ENCODE peak calls at places on chromosomes 13 and 19, in nine cellular contexts. M, Z, U, Y, T, E, O, V and D are unnamed samples.

GRCh38 chr13:95756072-95756471 is 79.1 kb downstream of the DNAJC3 start:
- DNase-seq in V (no peak), Z (no peak), U (peak), E (no peak), O (no peak), T (no peak), M (no peak), Y (no peak), D (no peak)

GRCh38 chr13:89565711-89566110 is 1781.8 kb upstream of the MIR17HG start:
- DNase-seq in M (no peak), O (no peak), E (no peak), T (no peak), Z (no peak), Y (no peak), V (no peak), U (no peak), D (no peak)

GRCh38 chr19:4911314-4911713 is 2.0 kb downstream of the UHRF1 start:
- DNase-seq in M (no peak), Z (no peak), E (peak), O (no peak), V (no peak), T (peak), Y (no peak), U (no peak), D (peak)

GRCh38 chr13:109586509-109587346 is 199.7 kb downstream of the IRS2 start:
- DNase-seq in M (no peak), E (no peak), Y (no peak), T (no peak), U (no peak), V (no peak), O (no peak), Z (no peak), D (no peak)

GRCh38 chr19:6234527-6234926 is 45.2 kb downstream of the MLLT1 start:
- DNase-seq in T (no peak), Y (no peak), O (no peak), U (no peak), Z (no peak), E (no peak), V (no peak), M (no peak), D (no peak)

GRCh38 chr13:89380101-89380500 is 1708.9 kb downstream of the SLITRK5 start:
- DNase-seq in U (no peak), V (no peak), Y (no peak), E (peak), T (no peak), Z (peak), O (no peak), M (no peak), D (no peak)

GRCh38 chr13:112943309-112944125 is 25.5 kb upstream of the MCF2L start:
- DNase-seq in V (peak), Z (no peak), E (peak), M (peak), U (no peak), T (peak), O (peak), Y (no peak), D (no peak)

GRCh38 chr19:21505459-21506393 is at the start of gene ZNF429:
- DNase-seq in U (peak), Z (peak), Y (peak), M (peak), O (peak), E (peak), T (peak), V (peak), D (peak)

GRCh38 chr19:27794444-27795042 is 1418.4 kb downstream of the UQCRFS1 start:
- DNase-seq in E (peak), U (peak), O (peak), Z (no peak), M (no peak), Y (no peak), V (no peak), T (peak), D (no peak)

GRCh38 chr19:51398096-51398704 is 7.8 kb upstream of the C19orf84 start:
- DNase-seq in Z (no peak), V (no peak), O (no peak), M (no peak), Y (no peak), E (no peak), U (peak), T (peak), D (peak)

GRCh38 chr19:47679922-47680857 is 33.0 kb upstream of the EHD2 start:
- DNase-seq in E (no peak), M (no peak), Z (no peak), T (no peak), U (no peak), V (no peak), Y (no peak), O (no peak), D (no peak)

GRCh38 chr19:843836-844299 is 3.1 kb downstream of the PRTN3 start:
- DNase-seq in V (no peak), M (no peak), Z (no peak), U (no peak), T (no peak), Y (no peak), O (no peak), E (no peak), D (no peak)

GRCh38 chr19:39212377-39212742 is 8.3 kb upstream of the SYCN start:
- DNase-seq in Z (peak), M (no peak), O (peak), E (no peak), V (peak), U (peak), T (peak), Y (no peak), D (no peak)

GRCh38 chr13:113489171-113489548 is 1.4 kb downstream of the DCUN1D2 start:
- DNase-seq in U (no peak), Y (no peak), O (no peak), V (no peak), Z (no peak), E (no peak), T (no peak), M (no peak), D (no peak)

GRCh38 chr19:991174-991931 is 7.2 kb downstream of the WDR18 start:
- DNase-seq in Z (no peak), Y (no peak), U (peak), E (no peak), V (no peak), T (peak), O (peak), M (no peak), D (no peak)

GRCh38 chr13:102642475-102642874 is 45.7 kb downstream of the TPP2 start:
- DNase-seq in Y (no peak), O (no peak), V (no peak), T (peak), M (no peak), E (peak), Z (peak), U (peak), D (no peak)

GRCh38 chr19:18669883-18670282 is 13.6 kb upstream of the CRTC1 start:
- DNase-seq in O (no peak), Z (no peak), V (no peak), Y (no peak), T (no peak), M (no peak), U (no peak), E (no peak), D (no peak)

GRCh38 chr19:1864480-1865171 is 1.2 kb upstream of the KLF16 start:
- DNase-seq in E (no peak), O (peak), Y (no peak), Z (peak), V (peak), M (peak), T (peak), U (peak), D (no peak)

GRCh38 chr13:112973577-112973951 is 4.5 kb downstream of the MCF2L start:
- DNase-seq in Z (no peak), U (no peak), E (no peak), M (no peak), T (no peak), O (no peak), V (no peak), Y (no peak), D (no peak)

GRCh38 chr19:41915248-41916032 is 12.8 kb downstream of the ERFL start:
- DNase-seq in E (no peak), V (no peak), T (no peak), Z (no peak), U (no peak), Y (no peak), O (no peak), M (no peak), D (no peak)

GRCh38 chr13:106348032-106348431 is 187.4 kb downstream of the EFNB2 start:
- DNase-seq in Y (no peak), T (peak), O (no peak), Z (no peak), M (no peak), E (peak), V (no peak), U (peak), D (no peak)

GRCh38 chr13:21453352-21454089 is 5.6 kb downstream of the ZDHHC20 start:
- DNase-seq in M (no peak), U (peak), Z (no peak), Y (no peak), T (no peak), V (no peak), E (no peak), O (no peak), D (no peak)

GRCh38 chr13:35549481-35549880 is 73.0 kb upstream of the MAB21L1 start:
- DNase-seq in V (no peak), O (no peak), E (peak), M (no peak), Y (no peak), T (peak), Z (no peak), U (peak), D (no peak)

GRCh38 chr19:36136975-36137686 is 2.7 kb upstream of the CAPNS1 start:
- DNase-seq in V (no peak), E (peak), Z (peak), Y (no peak), O (no peak), M (no peak), T (peak), U (peak), D (no peak)

GRCh38 chr13:66114127-66114526 is 1116.0 kb downstream of the PCDH9 start:
- DNase-seq in T (peak), E (no peak), O (no peak), U (peak), Y (no peak), Z (no peak), V (no peak), M (no peak), D (no peak)

GRCh38 chr13:23509781-23510543 is 60.2 kb upstream of the TNFRSF19 start:
- DNase-seq in E (peak), O (no peak), Y (no peak), M (no peak), V (no peak), Z (no peak), U (peak), T (peak), D (no peak)

GRCh38 chr13:39407786-39408185 is 195.2 kb downstream of the LHFPL6 start:
- DNase-seq in O (no peak), T (no peak), M (no peak), Z (no peak), E (no peak), U (no peak), Y (no peak), V (no peak), D (no peak)

GRCh38 chr13:72716776-72717175 is 10.7 kb downstream of the MZT1 start:
- DNase-seq in M (no peak), V (no peak), E (no peak), U (no peak), O (no peak), T (no peak), Y (no peak), Z (no peak), D (no peak)

GRCh38 chr19:28889941-28890645 is 322.9 kb downstream of the UQCRFS1 start:
- DNase-seq in O (no peak), U (no peak), Y (no peak), V (no peak), M (no peak), Z (no peak), T (peak), E (no peak), D (no peak)

GRCh38 chr19:54674021-54674617 is 11.3 kb downstream of the LILRB4 start:
- DNase-seq in T (peak), Z (no peak), O (no peak), E (no peak), V (no peak), Y (no peak), U (peak), M (no peak), D (no peak)

GRCh38 chr19:2164020-2164988 is 571 bp downstream of the DOT1L start:
- DNase-seq in Z (no peak), M (no peak), E (no peak), U (no peak), O (peak), T (peak), V (peak), Y (no peak), D (no peak)

DNA sequence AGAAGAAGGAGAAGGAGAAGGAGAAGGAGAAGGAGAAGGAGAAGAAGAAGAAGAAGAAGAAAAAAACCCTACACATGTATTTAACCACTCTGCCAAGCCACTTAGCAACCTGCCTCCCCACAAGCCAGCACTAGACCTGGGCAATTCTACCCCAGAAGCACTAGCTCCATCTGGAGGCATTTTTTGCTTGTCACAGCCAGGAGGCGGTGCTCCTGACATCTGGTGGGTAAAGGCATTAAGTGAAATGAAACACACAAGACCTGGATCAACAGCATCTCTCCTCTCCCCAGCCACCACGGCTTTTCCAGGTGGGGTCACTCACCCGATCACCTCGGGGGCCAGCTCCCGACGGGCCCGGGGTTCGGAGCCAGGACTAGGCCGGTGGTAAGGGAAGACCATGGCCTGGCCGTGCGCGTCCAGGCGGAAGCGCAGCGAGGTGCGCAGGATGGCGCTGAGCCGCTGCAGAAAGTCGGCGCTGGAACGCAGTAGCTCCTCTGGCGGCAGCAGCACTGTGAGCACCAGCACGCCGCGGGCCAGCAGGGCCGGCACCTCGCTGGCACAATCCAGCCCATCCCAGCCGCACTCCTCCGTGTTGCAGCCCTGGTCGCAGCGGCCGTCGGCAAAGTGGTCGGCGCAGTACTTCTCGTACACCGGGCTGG is 26.9 kb downstream of the NOTCH3 start:
- DNase-seq in V (no peak), Z (no peak), U (no peak), O (no peak), M (no peak), Y (no peak), E (no peak), T (no peak), D (no peak)
- TF ChIP-seq CTCF in V (no peak), Z (no peak), U (no peak), O (no peak), M (no peak), Y (no peak), E (no peak), T (no peak), D (peak)

DNA sequence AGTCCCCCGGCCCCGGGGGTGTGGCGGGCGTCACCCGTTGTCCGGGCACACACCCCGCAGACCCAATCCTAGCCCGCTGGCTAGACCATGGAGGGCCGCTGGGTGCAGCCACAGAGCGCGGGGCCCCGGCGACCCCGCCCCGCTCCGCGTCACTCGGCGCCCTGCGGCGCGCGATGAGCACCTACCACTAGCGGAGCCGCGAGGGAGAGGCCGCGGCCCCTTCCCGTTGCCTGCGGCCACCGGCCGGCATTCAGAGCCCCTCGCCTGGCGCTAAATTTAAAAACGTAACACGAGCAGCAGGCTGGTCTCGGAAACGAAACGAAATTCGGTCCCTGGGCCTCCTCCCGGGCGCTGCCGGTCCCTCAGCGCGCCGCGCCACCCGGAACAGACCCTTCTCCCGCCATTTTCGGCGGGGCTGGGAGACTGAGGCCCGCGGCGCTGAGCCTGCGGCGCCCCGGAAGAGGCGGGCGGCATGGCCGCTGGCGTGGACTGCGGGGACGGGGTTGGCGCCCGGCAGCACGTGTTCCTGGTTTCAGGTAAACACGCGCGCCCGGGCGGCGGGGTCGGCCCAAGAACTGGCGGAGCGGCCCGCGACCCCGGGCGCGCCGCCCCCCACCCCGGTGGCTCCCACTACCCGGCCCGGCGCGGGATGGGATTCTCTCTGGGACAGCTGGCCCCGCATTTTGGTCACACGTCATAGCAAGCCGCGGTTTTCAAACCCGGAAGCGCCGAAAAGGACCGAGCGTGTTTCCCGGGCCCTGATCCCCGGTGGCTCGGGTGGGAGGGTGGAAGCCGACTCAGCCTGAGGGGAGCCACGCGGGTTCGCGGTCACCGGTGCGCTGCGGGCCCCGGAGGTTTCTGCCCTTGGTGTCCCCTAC is at the start of gene RNASEH2B:
- DNase-seq in O (peak), U (peak), V (peak), M (peak), E (peak), Y (peak), Z (peak), T (peak), D (peak)
- TF ChIP-seq CTCF in O (no peak), U (no peak), V (no peak), M (no peak), E (no peak), Y (no peak), Z (no peak), T (no peak), D (no peak)

GRCh38 chr19:49361438-49362047 is 673 bp downstream of the TEAD2 start:
- DNase-seq in Y (peak), V (peak), E (peak), T (peak), M (no peak), Z (peak), O (peak), U (peak), D (no peak)

GRCh38 chr19:49359851-49360845 is 2.1 kb downstream of the TEAD2 start:
- DNase-seq in Y (no peak), U (no peak), V (no peak), T (no peak), E (no peak), Z (no peak), M (no peak), O (no peak), D (no peak)

GRCh38 chr19:49355890-49356289 is 6.3 kb downstream of the TEAD2 start:
- DNase-seq in O (peak), E (no peak), Y (no peak), M (no peak), Z (no peak), U (peak), T (no peak), V (no peak), D (no peak)

GRCh38 chr19:49356382-49356781 is 5.8 kb downstream of the TEAD2 start:
- DNase-seq in M (no peak), Y (no peak), T (no peak), Z (no peak), U (no peak), E (no peak), V (no peak), O (no peak), D (no peak)

GRCh38 chr19:49357186-49357585 is 5.0 kb downstream of the TEAD2 start:
- DNase-seq in V (no peak), M (no peak), Z (no peak), T (no peak), Y (no peak), E (no peak), U (no peak), O (no peak), D (no peak)
- TF ChIP-seq CTCF in V (no peak), M (no peak), Z (no peak), T (no peak), Y (no peak), E (no peak), U (no peak), O (no peak), D (no peak)

DNA sequence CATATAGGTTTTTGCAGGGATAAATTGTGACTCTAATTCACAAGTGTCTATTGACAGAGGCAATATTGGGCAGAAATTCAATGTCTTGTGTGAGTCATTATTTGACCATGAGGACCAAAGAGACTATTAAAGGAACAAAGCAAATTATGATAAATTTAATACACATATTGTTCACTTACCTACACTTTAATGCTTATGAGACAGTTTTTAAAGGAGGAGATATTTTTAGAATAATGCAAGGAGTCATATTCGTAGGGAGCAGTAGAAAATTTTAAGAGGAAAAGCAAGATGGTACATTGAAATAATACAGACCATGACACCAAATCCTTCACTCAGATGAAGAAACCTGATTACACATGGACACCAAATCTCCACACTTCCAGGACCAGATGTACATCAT is 4.1 kb upstream of the OR7A17 start:
- DNase-seq in M (no peak), O (no peak), Y (no peak), Z (no peak), E (no peak), T (no peak), V (no peak), U (no peak), D (no peak)
- TF ChIP-seq CTCF in M (no peak), O (no peak), Y (no peak), Z (no peak), E (no peak), T (no peak), V (no peak), U (no peak), D (no peak)

DNA sequence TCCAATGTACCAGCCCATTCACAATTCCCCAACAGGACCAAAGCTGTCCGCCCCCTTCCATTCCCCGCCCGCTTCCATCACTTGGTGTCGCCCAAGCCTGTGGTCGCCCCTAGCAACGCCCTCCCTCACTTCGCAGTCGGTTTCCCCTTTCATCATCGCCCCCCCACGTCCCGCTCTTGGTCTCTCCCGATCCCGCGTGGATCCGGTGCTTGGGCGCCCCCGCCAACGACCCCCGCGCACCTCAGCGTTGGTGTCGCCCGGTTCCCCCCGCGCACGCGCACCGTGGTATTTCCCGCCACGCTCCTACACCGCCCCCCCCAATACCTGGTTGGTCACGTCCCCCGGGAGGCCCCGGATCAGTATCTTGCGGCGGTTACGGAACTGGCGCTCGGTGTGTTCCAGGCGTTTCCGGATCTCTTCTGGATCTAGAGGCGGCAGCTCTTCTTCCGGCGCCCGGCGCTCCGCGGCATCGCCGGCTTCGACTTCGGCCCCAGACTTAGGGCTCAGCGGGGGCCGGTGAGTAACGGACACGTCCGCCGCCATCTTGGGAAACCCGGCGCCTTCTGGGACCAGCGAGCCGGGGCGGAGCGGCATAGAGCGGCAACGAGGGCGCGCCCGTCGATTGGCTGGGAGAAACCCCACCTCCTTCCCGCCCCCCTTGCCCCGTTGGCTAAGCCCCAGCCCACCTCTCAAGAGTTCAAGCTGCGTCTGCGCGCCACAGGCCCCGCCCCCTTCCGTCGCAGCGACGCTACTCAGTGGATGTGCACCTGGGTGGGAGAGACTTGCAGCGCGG is at the start of gene RAVER1:
- DNase-seq in Y (peak), U (peak), T (peak), E (peak), O (peak), Z (peak), V (peak), M (peak), D (peak)
- TF ChIP-seq CTCF in Y (peak), U (no peak), T (no peak), E (no peak), O (no peak), Z (no peak), V (no peak), M (no peak), D (no peak)